ENCODE peak calls at places on chromosome 15, in five cellular contexts. Z is dorsolateral prefrontal cortex, G is B cell, W is EH, E is mucosa of gallbladder. C is an unnamed sample.

GRCh38 chr15:60358935-60359672 is 38.7 kb downstream of the ANXA2 start:
- DNase-seq in Z (no peak), G (no peak), W (peak), E (no peak), C (no peak)

GRCh38 chr15:85443593-85444328 is 63.4 kb downstream of the AKAP13 start:
- DNase-seq in Z (no peak), G (peak), W (peak), E (peak), C (no peak)

GRCh38 chr15:20358781-20359414 is 182.7 kb downstream of the GOLGA6L6 start:
- DNase-seq in Z (no peak), G (no peak), W (no peak), E (no peak), C (no peak)

GRCh38 chr15:65952425-65953053 is 83.2 kb downstream of the RAB11A start:
- DNase-seq in Z (no peak), G (no peak), W (peak), E (peak), C (no peak)

GRCh38 chr15:29747837-29748417 is 74.3 kb downstream of the TJP1 start:
- DNase-seq in Z (no peak), G (no peak), W (peak), E (no peak), C (no peak)

GRCh38 chr15:73891328-73891975 is 18.1 kb downstream of the TBC1D21 start:
- DNase-seq in Z (no peak), G (no peak), W (no peak), E (no peak), C (no peak)

GRCh38 chr15:33963831-33964664 is 4.2 kb upstream of the CHRM5 start:
- DNase-seq in Z (no peak), G (no peak), W (peak), E (no peak), C (no peak)

GRCh38 chr15:66797921-66798320 is 95.9 kb downstream of the SMAD6 start:
- DNase-seq in Z (no peak), G (no peak), W (peak), E (no peak), C (no peak)

GRCh38 chr15:35293353-35294130 is 208.4 kb upstream of the NANOGP8 start:
- DNase-seq in Z (no peak), G (no peak), W (peak), E (no peak), C (no peak)

GRCh38 chr15:37032091-37032775 is 68.1 kb downstream of the MEIS2 start:
- DNase-seq in Z (no peak), G (no peak), W (no peak), E (no peak), C (no peak)

GRCh38 chr15:75149911-75150709 is 51.6 kb upstream of the C15orf39 start:
- DNase-seq in Z (no peak), G (no peak), W (peak), E (no peak), C (no peak)

GRCh38 chr15:77637851-77638402 is 5.2 kb upstream of the LINGO1 start:
- DNase-seq in Z (no peak), G (no peak), W (no peak), E (no peak), C (no peak)

GRCh38 chr15:58065011-58065444 is 483 bp downstream of the ALDH1A2 start:
- DNase-seq in Z (no peak), G (peak), W (no peak), E (peak), C (peak)

GRCh38 chr15:40850576-40851112 is 6.8 kb downstream of the SPINT1 start:
- DNase-seq in Z (no peak), G (no peak), W (no peak), E (no peak), C (peak)

GRCh38 chr15:67091073-67091965 is 25.9 kb downstream of the SMAD3 start:
- DNase-seq in Z (no peak), G (peak), W (peak), E (peak), C (peak)

GRCh38 chr15:101410612-101411011 is 78.9 kb downstream of the PCSK6 start:
- DNase-seq in Z (no peak), G (no peak), W (no peak), E (no peak), C (no peak)

GRCh38 chr15:98321916-98322315 is 326.4 kb upstream of the IGF1R start:
- DNase-seq in Z (no peak), G (no peak), W (no peak), E (no peak), C (no peak)

GRCh38 chr15:70539912-70540520 is 223.3 kb downstream of the UACA start:
- DNase-seq in Z (no peak), G (no peak), W (no peak), E (no peak), C (no peak)

GRCh38 chr15:58628206-58629057 is 121.1 kb downstream of the ADAM10 start:
- DNase-seq in Z (no peak), G (peak), W (peak), E (no peak), C (no peak)

GRCh38 chr15:49495993-49496747 is 73.1 kb downstream of the FGF7 start:
- DNase-seq in Z (no peak), G (no peak), W (peak), E (no peak), C (no peak)

GRCh38 chr15:62569460-62570404 is 404.6 kb upstream of the C2CD4B start:
- DNase-seq in Z (no peak), G (no peak), W (peak), E (peak), C (peak)

GRCh38 chr15:92005154-92005553 is 151.6 kb downstream of the SLCO3A1 start:
- DNase-seq in Z (no peak), G (no peak), W (no peak), E (no peak), C (no peak)

C was measured in left colon.